ENCODE peak calls at places on chromosomes 3 and 15, in nine cellular contexts. A, Q, M, P, T, V, H, C and W are unnamed samples.

GRCh38 chr3:108500728-108501127 is 9.7 kb downstream of the MYH15 start:
- DNase-seq in P (no peak), H (no peak), A (no peak), M (peak; percentile 41), V (no peak), C (no peak), T (no peak), Q (no peak), W (no peak)

GRCh38 chr3:58163234-58163633 is 47.5 kb downstream of the DNASE1L3 start:
- DNase-seq in V (no peak), P (no peak), M (peak; percentile 12), C (no peak), H (no peak), A (no peak), Q (no peak), T (no peak), W (no peak)

GRCh38 chr3:59313365-59313764 is 263.5 kb upstream of the CFAP20DC start:
- DNase-seq in A (peak; percentile 71), C (no peak), M (peak; percentile 49), T (peak; percentile 6), V (peak; percentile 44), Q (peak; percentile 51), H (peak; percentile 63), P (no peak), W (no peak)

GRCh38 chr15:45773149-45773548 is 138.3 kb downstream of the SQOR start:
- DNase-seq in A (no peak), Q (no peak), C (no peak), H (no peak), T (no peak), M (peak; percentile 23), P (no peak), V (no peak), W (no peak)

GRCh38 chr3:110101361-110101760 is 764.0 kb upstream of the DPPA4 start:
- DNase-seq in M (peak; percentile 46), A (no peak), T (no peak), C (no peak), H (no peak), P (no peak), V (no peak), Q (no peak), W (no peak)

GRCh38 chr15:52558196-52558595 is 10.6 kb downstream of the ARPP19 start:
- DNase-seq in P (no peak), Q (no peak), C (peak; percentile 33), H (no peak), M (peak; percentile 81), T (no peak), A (no peak), V (no peak), W (no peak)

GRCh38 chr15:77832874-77833273 is 200.2 kb upstream of the LINGO1 start:
- DNase-seq in Q (peak; percentile 7), M (no peak), T (no peak), P (no peak), V (no peak), C (no peak), A (no peak), H (no peak), W (no peak)

GRCh38 chr15:88908123-88908522 is 5.1 kb downstream of the MFGE8 start:
- DNase-seq in T (no peak), H (no peak), M (no peak), V (no peak), A (no peak), C (no peak), P (no peak), Q (no peak), W (no peak)

GRCh38 chr3:52029535-52029934 is 26.8 kb downstream of the DUSP7 start:
- DNase-seq in C (no peak), T (no peak), Q (no peak), P (no peak), A (no peak), H (no peak), V (no peak), M (no peak), W (no peak)

GRCh38 chr15:40928975-40929729 is at the start of gene DLL4:
- DNase-seq in Q (peak; percentile 86), C (no peak), M (peak; percentile 36), H (peak; percentile 69), T (no peak), V (peak; percentile 78), P (peak; percentile 46), A (peak; percentile 97), W (peak; percentile 73)

GRCh38 chr15:31402511-31403056 is 75.9 kb downstream of the KLF13 start:
- DNase-seq in M (peak; percentile 96), C (no peak), H (peak; percentile 59), Q (no peak), V (no peak), P (peak; percentile 22), T (no peak), A (no peak), W (no peak)

GRCh38 chr15:61327019-61327631 is 98.0 kb upstream of the RORA start:
- DNase-seq in T (no peak), H (no peak), Q (no peak), P (no peak), A (no peak), V (peak; percentile 93), M (no peak), C (no peak), W (no peak)

GRCh38 chr3:113231827-113232253 is 20.5 kb downstream of the BOC start:
- DNase-seq in A (no peak), M (peak; percentile 88), H (no peak), C (no peak), Q (no peak), P (peak; percentile 47), V (peak; percentile 84), T (no peak), W (no peak)